ENCODE peak calls at places on chromosome 2, in ten cellular contexts. L is cardiac muscle cell, N is colonic mucosa, Z is A549, Y is SK-N-SH, Q is tibial artery, R is ascending aorta, H is heart left ventricle, B is Peyer's patch, V is breast epithelium. W is an unnamed sample. For H3K4me1, the result is how much of the 10 kb centered on the place peaks cover.

GRCh38 chr2:184367211-184367610 is 231.1 kb upstream of the ZNF804A start:
- DNase-seq in L (no peak), N (no peak), Z (no peak), Y (no peak), Q (no peak), R (no peak), H (no peak), B (no peak), V (no peak), W (no peak)

GRCh38 chr2:214830794-214831346 is 21.4 kb upstream of the BARD1 start:
- DNase-seq in L (peak), N (no peak), Z (no peak), Y (no peak), Q (no peak), R (no peak), H (no peak), B (no peak), V (no peak), W (no peak)

GRCh38 chr2:186984481-186984880 is 135.5 kb upstream of the ZSWIM2 start:
- DNase-seq in L (no peak), N (no peak), Z (no peak), Y (no peak), Q (no peak), R (no peak), H (no peak), B (no peak), V (no peak), W (no peak)

GRCh38 chr2:111961663-111962062 is 63.3 kb downstream of the MERTK start:
- DNase-seq in L (no peak), N (no peak), Z (no peak), Y (no peak), Q (no peak), R (no peak), H (no peak), B (no peak), V (no peak), W (no peak)

GRCh38 chr2:227407601-227408089 is 19.9 kb upstream of the SCYGR1 start:
- DNase-seq in L (no peak), N (no peak), Z (peak), Y (no peak), Q (peak), R (peak), H (peak), B (no peak), V (peak), W (peak)

GRCh38 chr2:25342372-25343186 is 854 bp upstream of the DNMT3A start:
- DNase-seq in L (peak), N (peak), Z (peak), Y (peak), Q (peak), R (peak), H (peak), B (peak), V (peak), W (no peak)

GRCh38 chr2:85611217-85611704 is 605 bp downstream of the C2orf68 start:
- DNase-seq in L (no peak), N (no peak), Z (no peak), Y (peak), Q (no peak), R (no peak), H (no peak), B (no peak), V (no peak), W (no peak)

GRCh38 chr2:30987611-30988010 is 150.6 kb downstream of the GALNT14 start:
- DNase-seq in L (no peak), N (no peak), Z (no peak), Y (no peak), Q (no peak), R (no peak), H (no peak), B (no peak), V (no peak), W (no peak)

GRCh38 chr2:118065927-118066326 is 22.3 kb upstream of the INSIG2 start:
- DNase-seq in L (no peak), N (no peak), Z (no peak), Y (no peak), Q (no peak), R (no peak), H (no peak), B (no peak), V (no peak), W (no peak)

GRCh38 chr2:28976584-28976983 is 4.5 kb upstream of the TOGARAM2 start:
- DNase-seq in L (peak), N (no peak), Z (no peak), Y (no peak), Q (no peak), R (no peak), H (peak), B (no peak), V (no peak), W (peak)

GRCh38 chr2:25014631-25015030 is 27.2 kb upstream of the EFR3B start:
- DNase-seq in L (no peak), N (no peak), Z (no peak), Y (peak), Q (no peak), R (no peak), H (no peak), B (no peak), V (no peak), W (no peak)

GRCh38 chr2:58900664-58901063 is 659.5 kb upstream of the FANCL start:
- DNase-seq in L (no peak), N (no peak), Z (no peak), Y (no peak), Q (no peak), R (no peak), H (no peak), B (no peak), V (no peak), W (no peak)

GRCh38 chr2:189109921-189110397 is 69.6 kb downstream of the COL5A2 start:
- DNase-seq in L (peak), N (no peak), Z (no peak), Y (no peak), Q (no peak), R (no peak), H (no peak), B (no peak), V (no peak), W (no peak)
- TF ChIP-seq CTCF in L (no peak), N (no peak), Z (no peak), Y (peak), Q (no peak), R (no peak), H (no peak), B (no peak), V (no peak), W (no peak)

GRCh38 chr2:47054867-47055266 is 100.2 kb downstream of the STPG4 start:
- DNase-seq in L (no peak), N (no peak), Z (no peak), Y (no peak), Q (no peak), R (no peak), H (no peak), B (no peak), V (no peak), W (no peak)
- H3K4me1 ChIP-seq in L (under half), N (under half), Z (under half), Y (under half), Q (half or more), R (under half), H (half or more), B (under half), V (under half), W (under half)

GRCh38 chr2:54279385-54279784 is 23.4 kb upstream of the TSPYL6 start:
- DNase-seq in L (no peak), N (no peak), Z (peak), Y (no peak), Q (no peak), R (no peak), H (no peak), B (no peak), V (no peak), W (no peak)
- TF ChIP-seq CTCF in L (peak), N (no peak), Z (peak), Y (peak), Q (no peak), R (no peak), H (no peak), B (no peak), V (no peak), W (peak)

GRCh38 chr2:72148975-72149555 is 1.4 kb upstream of the CYP26B1 start:
- DNase-seq in L (peak), N (peak), Z (no peak), Y (peak), Q (no peak), R (no peak), H (peak), B (peak), V (peak), W (no peak)

GRCh38 chr2:72150961-72151356 is 3.3 kb upstream of the CYP26B1 start:
- DNase-seq in L (no peak), N (peak), Z (no peak), Y (no peak), Q (no peak), R (no peak), H (no peak), B (no peak), V (no peak), W (no peak)

GRCh38 chr2:72148391-72148974 is 821 bp upstream of the CYP26B1 start:
- DNase-seq in L (no peak), N (no peak), Z (no peak), Y (peak), Q (no peak), R (no peak), H (no peak), B (peak), V (no peak), W (no peak)

GRCh38 chr2:72150157-72150960 is 2.7 kb upstream of the CYP26B1 start:
- DNase-seq in L (peak), N (peak), Z (peak), Y (peak), Q (peak), R (no peak), H (peak), B (peak), V (peak), W (no peak)

DNA sequence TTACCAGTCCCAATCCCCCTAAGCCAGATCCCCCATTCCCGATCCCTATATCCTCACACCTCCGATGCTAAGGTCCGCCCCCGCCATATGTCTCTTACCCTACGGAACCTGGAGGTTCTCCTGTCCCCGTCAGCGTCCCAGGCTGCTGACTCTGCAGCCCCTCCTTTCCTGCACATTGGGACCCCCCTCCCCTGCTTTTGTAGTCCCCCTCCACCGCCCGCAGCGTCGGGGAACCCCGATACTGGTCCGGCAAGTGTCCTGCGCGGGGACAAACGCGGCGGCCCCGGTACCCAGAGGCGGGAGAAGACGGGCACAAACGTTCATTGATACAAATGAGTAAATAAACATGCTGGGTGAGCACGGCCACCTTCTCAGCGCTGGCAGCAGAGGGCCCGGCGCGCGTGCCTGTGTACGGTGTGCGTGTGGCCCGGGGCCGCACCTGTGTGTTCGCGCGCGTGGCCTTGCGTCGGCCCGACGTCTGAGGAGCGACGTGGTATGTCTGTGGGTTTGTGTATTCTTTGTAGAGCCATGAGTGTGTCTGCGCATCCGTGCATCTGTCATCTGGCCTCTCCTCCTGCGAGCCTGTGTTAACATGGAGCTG is 2.0 kb upstream of the CYP26B1 start:
- DNase-seq in L (no peak), N (no peak), Z (no peak), Y (peak), Q (no peak), R (no peak), H (peak), B (no peak), V (no peak), W (no peak)
- H3K4me1 ChIP-seq in L (under half), N (under half), Z (under half), Y (under half), Q (half or more), R (under half), H (under half), B (under half), V (under half), W (under half)

GRCh38 chr2:176680916-176681315 is 411.7 kb downstream of the MTX2 start:
- DNase-seq in L (peak), N (no peak), Z (no peak), Y (no peak), Q (no peak), R (no peak), H (no peak), B (no peak), V (no peak), W (no peak)

GRCh38 chr2:176677746-176678145 is 408.5 kb downstream of the MTX2 start:
- DNase-seq in L (no peak), N (no peak), Z (no peak), Y (no peak), Q (no peak), R (no peak), H (no peak), B (no peak), V (no peak), W (no peak)

GRCh38 chr2:176678571-176678970 is 409.3 kb downstream of the MTX2 start:
- DNase-seq in L (no peak), N (no peak), Z (no peak), Y (no peak), Q (no peak), R (no peak), H (no peak), B (no peak), V (no peak), W (no peak)

GRCh38 chr2:176681584-176682115 is 412.4 kb downstream of the MTX2 start:
- DNase-seq in L (no peak), N (no peak), Z (no peak), Y (no peak), Q (no peak), R (no peak), H (no peak), B (no peak), V (no peak), W (no peak)

GRCh38 chr2:176679306-176679705 is 410.1 kb downstream of the MTX2 start:
- DNase-seq in L (no peak), N (no peak), Z (no peak), Y (no peak), Q (no peak), R (no peak), H (no peak), B (no peak), V (no peak), W (no peak)
- TF ChIP-seq CTCF in L (no peak), N (no peak), Z (no peak), Y (no peak), Q (no peak), R (no peak), H (no peak), B (no peak), V (no peak), W (no peak)

GRCh38 chr2:217958889-217959235 is 43.9 kb downstream of the TNS1 start:
- DNase-seq in L (no peak), N (no peak), Z (no peak), Y (no peak), Q (no peak), R (no peak), H (no peak), B (peak), V (peak), W (no peak)
- H3K4me1 ChIP-seq in L (under half), N (under half), Z (under half), Y (under half), Q (half or more), R (under half), H (half or more), B (under half), V (under half), W (under half)